ENCODE peak calls at places on chromosomes 3 and 15, in four cellular contexts. G is astrocyte, X is IMR-90, K is colonic mucosa. R is an unnamed sample.

GRCh38 chr3:132180337-132180791 is 136.8 kb upstream of the ACP3 start:
- DNase-seq in G (peak; percentile 34), X (peak; percentile 66), K (no peak), R (peak; percentile 13)

GRCh38 chr3:65893631-65894030 is 145.1 kb downstream of the MAGI1 start:
- DNase-seq in G (no peak), X (no peak), K (no peak), R (no peak)

GRCh38 chr15:67746450-67746849 is 78.9 kb upstream of the SKOR1 start:
- DNase-seq in G (no peak), X (no peak), K (peak; percentile 27), R (peak; percentile 37)

GRCh38 chr3:32703491-32703968 is 18.5 kb downstream of the CNOT10 start:
- DNase-seq in G (no peak), X (peak; percentile 28), K (no peak), R (no peak)

GRCh38 chr15:62115847-62116246 is 49.1 kb downstream of the C2CD4A start:
- DNase-seq in G (no peak), X (no peak), K (no peak), R (no peak)

GRCh38 chr15:49495993-49496747 is 73.1 kb downstream of the FGF7 start:
- DNase-seq in G (peak; percentile 49), X (peak; percentile 79), K (no peak), R (no peak)

GRCh38 chr3:153138267-153139210 is 23.5 kb upstream of the RAP2B start:
- DNase-seq in G (peak; percentile 95), X (peak; percentile 96), K (peak; percentile 78), R (no peak)

GRCh38 chr3:37751967-37752660 is 109.6 kb upstream of the CTDSPL start:
- DNase-seq in G (no peak), X (no peak), K (no peak), R (no peak)

GRCh38 chr3:126126292-126126691 is 42.4 kb upstream of the SLC41A3 start:
- DNase-seq in G (no peak), X (no peak), K (peak; percentile 5), R (peak; percentile 12)

GRCh38 chr3:40172560-40172959 is 136.9 kb upstream of the EIF1B start:
- DNase-seq in G (no peak), X (no peak), K (no peak), R (no peak)

GRCh38 chr3:38015485-38015884 is 14.0 kb downstream of the PLCD1 start:
- DNase-seq in G (no peak), X (no peak), K (peak; percentile 53), R (no peak)

GRCh38 chr3:13869944-13870343 is 9.9 kb downstream of the WNT7A start:
- DNase-seq in G (no peak), X (no peak), K (no peak), R (no peak)

GRCh38 chr3:173970206-173970605 is 572.7 kb downstream of the NLGN1 start:
- DNase-seq in G (no peak), X (no peak), K (no peak), R (no peak)

GRCh38 chr15:40328176-40328575 is 4.7 kb downstream of the INAFM2 start:
- DNase-seq in G (peak; percentile 65), X (peak; percentile 74), K (no peak), R (no peak)
- H3K27ac ChIP-seq in G (peak overlapping the region; percentile 33), X (peak overlapping the region; percentile 91), K (no peak overlapping the region), R (no peak overlapping the region)

DNA sequence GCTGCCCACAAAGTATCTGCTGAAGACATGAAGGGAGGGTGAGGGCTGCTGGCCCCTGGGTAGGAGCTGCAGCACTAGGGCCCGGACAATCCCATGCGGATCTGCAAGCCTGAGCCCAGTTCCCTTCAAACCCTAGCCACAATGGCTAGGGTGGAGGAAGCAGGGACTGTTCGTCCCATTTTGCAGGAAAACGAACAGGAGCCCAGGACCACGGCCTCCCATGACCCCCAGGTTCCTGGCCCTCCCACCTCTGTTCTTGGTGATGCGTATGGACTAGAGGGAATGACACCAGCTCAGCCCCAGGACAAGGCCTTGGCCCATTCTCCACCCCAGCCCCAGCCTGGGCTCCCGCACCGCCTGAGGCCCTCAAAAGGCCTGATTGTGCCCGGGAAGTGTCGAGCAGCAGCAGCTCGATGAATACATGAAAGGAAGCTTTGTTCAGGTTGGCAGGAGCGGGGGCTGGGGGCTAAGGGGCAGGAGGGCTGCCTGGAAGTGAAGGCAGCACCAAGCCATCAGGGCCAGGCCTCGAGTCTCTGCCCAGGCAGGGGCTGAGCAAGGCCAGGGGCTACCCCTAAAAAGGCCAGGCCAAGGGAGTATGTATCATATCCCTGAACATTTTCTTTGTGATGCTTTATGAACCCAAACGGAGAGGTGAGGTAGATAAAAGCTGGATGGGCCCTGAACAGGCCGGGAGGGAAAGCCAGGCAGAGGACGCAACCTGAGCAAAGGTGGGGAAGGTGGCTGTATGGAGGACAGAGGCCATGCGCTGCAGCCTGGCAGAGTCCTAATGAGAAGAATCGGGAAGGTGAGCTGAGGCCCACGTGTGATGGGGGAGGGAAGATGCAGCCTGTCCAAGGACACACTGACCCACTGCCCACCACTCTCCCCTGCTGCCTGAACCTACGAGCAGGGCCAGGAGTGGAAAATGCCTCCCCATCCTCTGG is 12.2 kb downstream of the SEMA7A start:
- DNase-seq in G (no peak), X (no peak), K (no peak), R (no peak)
- H3K4me1 ChIP-seq in G (peaks cover 89% of the 10 kb centered on the region), X (peaks cover 48% of the 10 kb centered on the region), K (no peaks in the 10 kb centered on the region), R (no peaks in the 10 kb centered on the region)

GRCh38 chr3:123552095-123552714 is 32.6 kb downstream of the HACD2 start:
- DNase-seq in G (no peak), X (peak; percentile 25), K (no peak), R (no peak)

GRCh38 chr3:123547881-123548534 is 36.8 kb downstream of the HACD2 start:
- DNase-seq in G (no peak), X (no peak), K (no peak), R (no peak)

GRCh38 chr3:123540285-123540684 is 44.6 kb downstream of the HACD2 start:
- DNase-seq in G (peak; percentile 31), X (peak; percentile 29), K (no peak), R (no peak)

GRCh38 chr3:123543950-123544349 is 40.9 kb downstream of the HACD2 start:
- DNase-seq in G (no peak), X (no peak), K (no peak), R (no peak)

GRCh38 chr3:123546133-123546755 is 38.6 kb downstream of the HACD2 start:
- DNase-seq in G (peak; percentile 73), X (peak; percentile 94), K (no peak), R (no peak)
- H3K27ac ChIP-seq in G (no peak overlapping the region), X (peak overlapping the region; percentile 45), K (no peak overlapping the region), R (no peak overlapping the region)

DNA sequence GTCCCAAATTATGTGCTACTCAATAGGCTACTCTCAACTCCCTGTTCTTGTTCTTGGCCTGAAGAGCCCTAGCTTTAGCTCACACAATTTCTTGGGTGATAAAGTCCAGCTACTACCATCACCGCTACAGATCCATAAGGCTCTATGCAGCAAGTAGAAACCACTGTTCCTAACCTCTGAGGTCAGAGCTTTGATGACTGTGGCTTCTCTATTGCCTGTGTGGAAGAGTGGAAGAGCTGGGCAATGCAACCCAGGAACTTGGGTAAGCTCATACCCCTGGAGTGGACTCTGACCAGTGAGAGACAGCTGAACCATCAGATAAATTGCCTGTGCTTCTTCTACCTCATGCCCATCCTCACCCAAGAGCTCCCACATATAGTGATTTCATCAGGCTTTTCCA is 172.4 kb upstream of the MBNL1 start:
- DNase-seq in G (no peak), X (no peak), K (no peak), R (no peak)
- H3K4me1 ChIP-seq in G (no peaks in the 10 kb centered on the region), X (no peaks in the 10 kb centered on the region), K (no peaks in the 10 kb centered on the region), R (no peaks in the 10 kb centered on the region)

DNA sequence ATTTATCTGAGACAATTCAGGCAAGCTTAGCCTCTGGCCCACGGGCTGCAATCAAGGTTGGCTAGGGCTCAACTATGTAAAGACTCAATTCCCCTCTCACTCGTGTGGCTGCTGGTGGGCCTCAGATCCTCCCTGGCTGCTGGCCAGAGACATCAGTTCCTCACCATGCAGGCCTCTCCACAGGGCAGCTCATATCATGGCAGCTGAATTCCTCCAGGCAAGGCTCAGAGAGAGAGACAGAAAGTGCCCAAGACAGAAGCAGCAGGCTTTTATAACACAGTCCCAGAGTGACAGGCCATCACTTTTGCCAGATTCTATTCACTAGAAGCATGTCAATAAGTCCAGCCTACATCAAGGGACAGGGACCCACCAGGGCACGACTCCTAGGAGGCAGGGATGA is 63.2 kb downstream of the XXYLT1 start:
- DNase-seq in G (no peak), X (no peak), K (peak; percentile 13), R (no peak)
- H3K27ac ChIP-seq in G (no peak overlapping the region), X (peak overlapping the region; percentile 13), K (no peak overlapping the region), R (no peak overlapping the region)

DNA sequence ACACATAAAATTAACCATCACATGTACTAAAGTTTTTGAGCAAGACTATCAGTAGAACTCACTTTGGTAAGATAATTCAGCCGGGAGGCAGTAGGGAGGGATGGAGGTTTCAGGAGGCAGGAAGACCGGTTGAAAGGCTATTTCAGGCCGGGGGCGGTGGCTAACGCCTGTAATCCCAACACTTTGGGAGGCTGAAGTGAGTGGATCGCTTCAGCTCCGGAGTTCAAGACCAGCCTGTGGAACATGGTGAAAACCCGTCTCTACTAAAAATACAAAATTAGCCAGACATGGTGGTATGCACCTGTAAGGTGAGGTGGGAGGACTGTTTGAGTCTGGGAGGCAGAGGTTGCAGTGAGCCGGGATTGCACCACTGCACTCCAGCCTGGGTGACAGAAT is 44.1 kb downstream of the SH3BP5 start:
- DNase-seq in G (no peak), X (no peak), K (no peak), R (no peak)
- H3K4me1 ChIP-seq in G (peaks cover 15% of the 10 kb centered on the region), X (peaks cover 9% of the 10 kb centered on the region), K (no peaks in the 10 kb centered on the region), R (peaks cover 70% of the 10 kb centered on the region)